ENCODE peak calls at places on chromosome 5, in nine cellular contexts. M, W, S, T, Z, U, H, Q and G are unnamed samples.

GRCh38 chr5:58933891-58934628 is 351.2 kb downstream of the RAB3C start:
- DNase-seq in S (no peak), U (peak), H (no peak), W (no peak), T (no peak), M (no peak), Q (no peak), Z (no peak), G (peak)

GRCh38 chr5:119319401-119319800 is 36.4 kb upstream of the TNFAIP8 start:
- DNase-seq in S (no peak), M (no peak), U (no peak), Q (no peak), H (no peak), W (no peak), T (no peak), Z (no peak), G (no peak)

GRCh38 chr5:9201011-9201410 is 344.9 kb downstream of the SEMA5A start:
- DNase-seq in Q (no peak), T (no peak), H (no peak), W (no peak), U (no peak), Z (no peak), S (no peak), M (no peak), G (no peak)

GRCh38 chr5:74767579-74767913 is 497 bp downstream of the NSA2 start:
- DNase-seq in M (no peak), U (peak), Q (no peak), W (no peak), T (no peak), Z (peak), H (peak), S (peak), G (peak)

GRCh38 chr5:76325876-76326491 is 77.1 kb upstream of the IQGAP2 start:
- DNase-seq in U (peak), M (no peak), W (no peak), T (no peak), H (peak), S (no peak), Q (no peak), Z (no peak), G (no peak)

GRCh38 chr5:95022967-95023695 is 261.8 kb downstream of the MCTP1 start:
- DNase-seq in U (no peak), H (no peak), T (no peak), W (no peak), M (no peak), S (no peak), Q (no peak), Z (no peak), G (no peak)

GRCh38 chr5:136802382-136802781 is 437.0 kb upstream of the TRPC7 start:
- DNase-seq in U (no peak), H (peak), Z (peak), S (peak), T (no peak), W (no peak), M (no peak), Q (no peak), G (peak)

GRCh38 chr5:149605998-149606721 is 24.9 kb downstream of the ARHGEF37 start:
- DNase-seq in U (no peak), T (no peak), H (peak), S (peak), W (no peak), M (no peak), Z (peak), Q (peak), G (peak)

GRCh38 chr5:169029087-169029486 is 271.9 kb downstream of the SLIT3 start:
- DNase-seq in W (no peak), H (no peak), S (peak), M (no peak), Z (peak), T (no peak), Q (no peak), U (no peak), G (peak)

GRCh38 chr5:14160116-14160515 is 17.0 kb downstream of the TRIO start:
- DNase-seq in M (no peak), U (no peak), S (no peak), Z (no peak), W (no peak), H (no peak), Q (no peak), T (no peak), G (no peak)

GRCh38 chr5:93607367-93608258 is 24.6 kb downstream of the NR2F1 start:
- DNase-seq in M (no peak), Q (no peak), T (no peak), H (peak), W (no peak), Z (peak), S (peak), U (peak), G (peak)

GRCh38 chr5:157160001-157160400 is 6.1 kb downstream of the GARIN3 start:
- DNase-seq in H (no peak), T (no peak), Q (peak), U (no peak), S (no peak), Z (no peak), M (no peak), W (no peak), G (no peak)

GRCh38 chr5:92207156-92207555 is 824.0 kb upstream of the ARRDC3 start:
- DNase-seq in S (no peak), H (no peak), U (no peak), Q (no peak), M (no peak), T (no peak), W (no peak), Z (no peak), G (no peak)

GRCh38 chr5:78283802-78284201 is 10.7 kb downstream of the AP3B1 start:
- DNase-seq in Z (no peak), Q (no peak), S (no peak), U (no peak), M (no peak), H (no peak), W (no peak), T (no peak), G (no peak)

GRCh38 chr5:1035421-1036405 is 27.1 kb downstream of the NKD2 start:
- DNase-seq in T (peak), M (no peak), U (no peak), Z (no peak), S (no peak), W (no peak), H (no peak), Q (no peak), G (no peak)

GRCh38 chr5:77423022-77423750 is 68.9 kb downstream of the WDR41 start:
- DNase-seq in T (no peak), H (no peak), W (no peak), U (no peak), S (peak), M (no peak), Q (no peak), Z (no peak), G (no peak)

GRCh38 chr5:56346717-56347116 is 113.6 kb upstream of the ANKRD55 start:
- DNase-seq in S (no peak), T (no peak), Z (no peak), M (no peak), Q (no peak), W (no peak), H (no peak), U (no peak), G (peak)

GRCh38 chr5:75435101-75435500 is 76.3 kb downstream of the CERT1 start:
- DNase-seq in H (no peak), U (no peak), Q (no peak), W (no peak), T (no peak), M (no peak), S (peak), Z (peak), G (no peak)

GRCh38 chr5:107576736-107577440 is 93.8 kb downstream of the EFNA5 start:
- DNase-seq in M (no peak), Z (no peak), T (no peak), S (no peak), Q (no peak), W (no peak), H (no peak), U (no peak), G (peak)

GRCh38 chr5:110088676-110089436 is 399.1 kb downstream of the MAN2A1 start:
- DNase-seq in U (no peak), H (no peak), W (no peak), Q (no peak), Z (no peak), M (no peak), S (no peak), T (no peak), G (no peak)

GRCh38 chr5:140284013-140284412 is 18.9 kb downstream of the PFDN1 start:
- DNase-seq in T (no peak), W (no peak), Z (no peak), U (no peak), H (no peak), Q (no peak), S (no peak), M (no peak), G (no peak)

GRCh38 chr5:1103505-1104326 is 8.1 kb downstream of the SLC12A7 start:
- DNase-seq in Z (peak), S (no peak), U (peak), M (no peak), H (no peak), W (no peak), Q (peak), T (no peak), G (no peak)

GRCh38 chr5:75510836-75511434 is 494 bp downstream of the CERT1 start:
- DNase-seq in S (peak), T (peak), M (peak), Z (no peak), H (peak), U (peak), Q (peak), W (peak), G (peak)

GRCh38 chr5:58244819-58245478 is 214.9 kb downstream of the PLK2 start:
- DNase-seq in W (no peak), Q (no peak), S (no peak), M (no peak), U (no peak), H (no peak), T (no peak), Z (no peak), G (no peak)

GRCh38 chr5:112004867-112005532 is 248.0 kb upstream of the NREP start:
- DNase-seq in Q (no peak), M (no peak), W (no peak), Z (peak), U (no peak), H (no peak), S (peak), T (no peak), G (peak)

GRCh38 chr5:123810253-123810652 is 298.3 kb downstream of the CSNK1G3 start:
- DNase-seq in S (no peak), T (no peak), W (no peak), M (no peak), H (no peak), U (no peak), Q (no peak), Z (no peak), G (no peak)

GRCh38 chr5:145947581-145947980 is 11.2 kb downstream of the SH3RF2 start:
- DNase-seq in M (no peak), H (no peak), Q (no peak), W (no peak), S (no peak), Z (no peak), T (no peak), U (no peak), G (no peak)

GRCh38 chr5:161703528-161703927 is 18.0 kb downstream of the GABRA6 start:
- DNase-seq in T (no peak), W (no peak), Z (no peak), M (no peak), S (no peak), Q (no peak), U (no peak), H (no peak), G (no peak)

DNA sequence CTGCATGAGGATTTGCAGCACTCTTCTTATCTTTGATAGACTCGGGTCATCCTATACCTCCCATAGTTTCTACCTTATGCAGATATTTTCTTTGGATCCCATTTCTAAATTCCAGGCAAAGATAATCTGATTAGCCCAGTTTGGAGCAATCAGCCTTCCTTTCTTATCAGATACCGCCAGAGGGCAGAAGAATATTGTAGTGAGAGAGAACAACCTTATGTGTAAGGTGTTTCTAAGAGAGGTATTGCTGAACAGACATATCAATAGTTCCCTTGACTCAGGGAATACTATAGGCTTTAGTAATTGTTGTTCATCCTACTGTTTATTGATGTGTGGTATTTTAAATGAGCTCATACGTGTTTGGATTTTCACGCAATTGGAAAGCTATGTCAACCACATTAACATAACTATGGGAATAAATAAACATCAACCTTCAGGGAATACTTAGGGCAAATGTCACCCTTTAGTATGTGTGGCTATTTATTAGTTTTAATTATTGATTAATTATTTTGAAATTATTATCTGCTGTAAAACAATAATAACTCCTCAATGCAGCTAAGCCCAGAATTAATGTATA is 1435.2 kb upstream of the CDH9 start:
- DNase-seq in H (peak), U (no peak), W (no peak), Q (no peak), S (no peak), T (no peak), M (no peak), Z (peak), G (peak)
- TF ChIP-seq CTCF in H (peak), U (no peak), W (no peak), Q (no peak), S (no peak), T (no peak), M (no peak), Z (no peak), G (peak)

DNA sequence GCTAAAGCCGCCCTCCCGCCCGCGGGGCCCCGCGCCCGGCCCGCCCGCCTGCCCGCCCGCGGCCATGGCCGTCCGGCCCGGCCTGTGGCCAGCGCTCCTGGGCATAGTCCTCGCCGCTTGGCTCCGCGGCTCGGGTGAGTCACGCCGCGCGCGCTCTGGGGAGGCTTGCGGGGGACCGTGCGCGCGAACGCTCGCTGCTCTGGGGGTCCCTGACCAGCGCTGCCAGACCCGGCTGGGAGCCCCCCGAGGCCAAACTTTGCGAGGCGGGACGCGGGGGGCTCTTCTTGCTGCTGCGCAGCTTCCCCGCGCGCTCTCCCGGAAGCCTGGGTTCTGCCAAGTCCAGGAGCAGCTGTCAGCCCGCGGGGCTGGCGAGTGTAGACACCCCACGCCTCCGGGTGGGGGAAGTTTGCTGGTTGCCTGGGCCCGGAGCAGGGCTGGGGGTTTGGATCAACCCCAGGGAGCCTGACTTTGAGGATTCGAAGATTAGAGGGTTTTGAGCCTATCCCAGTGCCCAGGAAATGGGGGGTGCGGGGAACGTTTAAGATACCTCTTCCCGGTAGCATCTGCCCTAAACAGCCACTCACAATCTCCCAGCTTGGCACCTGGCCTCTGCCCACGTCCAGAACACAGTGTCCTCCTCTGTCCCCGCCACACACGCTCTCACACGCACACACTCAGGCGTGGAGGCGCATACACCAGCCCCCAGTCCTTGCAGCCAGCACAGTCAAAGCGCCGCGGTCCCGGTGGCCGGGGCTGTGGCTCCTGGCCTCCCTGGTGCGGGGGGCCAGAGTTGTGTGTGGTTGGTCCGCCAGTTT is 535 bp downstream of the UNC5A start:
- DNase-seq in U (no peak), Z (no peak), W (no peak), T (no peak), H (no peak), S (peak), M (no peak), Q (no peak), G (peak)
- H3K4me3 ChIP-seq in U (no peak), Z (peak), W (peak), T (peak), H (no peak), S (no peak), M (peak), Q (peak), G (peak)

GRCh38 chr5:135319928-135320606 is 79.0 kb downstream of the MACROH2A1 start:
- DNase-seq in Z (no peak), U (no peak), M (peak), Q (no peak), W (peak), H (no peak), S (no peak), T (no peak), G (no peak)
- TF ChIP-seq CTCF in Z (no peak), U (no peak), M (no peak), Q (peak), W (no peak), H (no peak), S (peak), T (no peak), G (no peak)

DNA sequence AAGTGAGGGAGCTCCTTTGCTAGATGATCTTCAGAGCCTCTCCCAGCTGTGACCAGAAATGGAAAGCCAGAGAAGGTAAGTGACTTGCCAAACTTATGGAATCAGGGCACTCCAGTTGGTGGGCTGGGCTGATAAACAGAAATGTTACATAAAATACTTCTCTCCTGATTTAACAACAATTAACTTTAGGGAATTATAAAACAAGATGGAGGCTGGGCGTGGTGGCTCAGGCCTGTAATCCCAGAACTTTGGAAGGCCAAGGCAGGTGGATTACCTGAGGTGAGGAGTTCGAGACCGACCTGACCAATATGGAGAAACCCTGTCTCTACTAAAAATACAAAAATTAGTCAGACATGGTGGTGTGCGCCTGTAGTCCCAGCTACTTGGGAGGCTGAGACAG is 899 bp upstream of the MED10 start:
- DNase-seq in S (no peak), U (no peak), H (no peak), Z (no peak), W (no peak), T (no peak), Q (no peak), M (no peak), G (no peak)
- H3K4me3 ChIP-seq in S (no peak), U (peak), H (peak), Z (no peak), W (peak), T (peak), Q (no peak), M (peak), G (no peak)

GRCh38 chr5:134131165-134131564 is 16.7 kb downstream of the TCF7 start:
- DNase-seq in T (no peak), S (no peak), Z (no peak), Q (no peak), M (no peak), H (no peak), U (peak), W (no peak), G (no peak)

GRCh38 chr5:134130239-134130945 is 15.9 kb downstream of the TCF7 start:
- DNase-seq in Z (no peak), T (peak), U (no peak), M (peak), S (no peak), Q (no peak), W (no peak), H (no peak), G (no peak)

GRCh38 chr5:134127988-134128647 is 13.6 kb downstream of the TCF7 start:
- DNase-seq in Z (no peak), U (peak), T (peak), H (no peak), Q (no peak), S (no peak), M (no peak), W (no peak), G (no peak)

GRCh38 chr5:134128648-134128995 is 14.1 kb downstream of the TCF7 start:
- DNase-seq in Z (no peak), M (no peak), Q (no peak), W (no peak), H (no peak), U (no peak), S (no peak), T (peak), G (no peak)

DNA sequence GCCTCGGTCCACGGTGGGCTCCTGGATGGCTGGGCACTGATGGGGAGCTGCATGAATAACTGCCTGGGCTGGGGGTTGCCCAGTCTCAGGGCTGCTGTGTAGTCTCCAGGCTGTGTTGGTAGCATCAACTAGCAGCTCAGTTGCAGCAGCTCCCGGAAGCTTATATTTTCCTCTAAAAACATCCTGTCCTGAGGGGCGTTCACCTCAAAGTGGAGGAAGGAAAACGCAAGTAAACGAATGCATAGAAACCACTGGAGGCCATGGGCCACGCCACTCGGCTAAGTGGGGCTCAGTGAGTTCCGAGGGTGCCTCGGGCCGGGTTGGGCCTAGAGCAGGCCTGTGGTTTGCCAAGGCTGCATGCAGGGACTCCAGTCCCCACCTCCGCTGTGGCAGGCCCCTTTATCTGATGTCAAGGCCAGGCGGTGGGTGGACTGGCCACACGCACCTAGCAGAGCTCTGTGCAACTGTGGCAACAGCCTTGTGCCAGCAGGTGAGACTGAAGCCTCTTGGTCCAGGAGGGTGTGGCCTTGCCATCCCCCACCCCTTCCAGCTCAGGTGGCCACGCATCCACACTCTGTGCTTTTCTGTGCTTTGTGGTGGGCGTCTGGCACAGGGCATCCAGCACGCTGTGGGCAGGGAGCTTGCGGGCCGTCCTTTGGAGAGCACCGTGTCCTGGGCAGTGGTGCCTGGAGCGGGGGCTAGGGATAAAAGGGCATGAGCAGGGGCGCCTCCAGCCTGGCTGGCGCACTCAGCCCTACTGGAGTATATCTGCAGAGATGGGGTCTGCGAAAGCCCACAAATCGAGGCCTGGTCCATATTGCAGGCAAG is 15.1 kb downstream of the TCF7 start:
- DNase-seq in H (no peak), U (no peak), T (peak), W (no peak), M (no peak), S (no peak), Z (no peak), Q (no peak), G (no peak)
- TF ChIP-seq CTCF in H (no peak), U (no peak), T (no peak), W (no peak), M (no peak), S (no peak), Z (no peak), Q (no peak), G (no peak)

GRCh38 chr5:72543811-72544210 is 36.6 kb upstream of the ZNF366 start:
- DNase-seq in T (no peak), Q (no peak), Z (no peak), S (no peak), M (no peak), W (no peak), U (no peak), H (no peak), G (peak)
- H3K4me3 ChIP-seq in T (no peak), Q (no peak), Z (no peak), S (no peak), M (no peak), W (no peak), U (no peak), H (no peak), G (no peak)